ENCODE peak calls at places on chromosomes 6 and 20, in ten cellular contexts. One of them, this sample, is unnamed. For H3K4me1, the result is how much of the 10 kb centered on the place peaks cover.

GRCh38 chr20:46438156-46438750 is 31.8 kb upstream of the ELMO2 start:
- DNase-seq in upper lobe of right lung: no peak
- DNase-seq in tibial artery: no peak
- DNase-seq in mesenchymal stem cell: peak
- DNase-seq in uterus: no peak
- DNase-seq in left lung: no peak
- DNase-seq in endothelial cell of umbilical vein: peak
- DNase-seq in A549: peak
- DNase-seq in osteoblast: peak
- DNase-seq in esophagus squamous epithelium: no peak
- DNase-seq in this sample: peak

GRCh38 chr6:54515013-54515412 is 206.8 kb downstream of the TINAG start:
- DNase-seq in upper lobe of right lung: no peak
- DNase-seq in tibial artery: no peak
- DNase-seq in mesenchymal stem cell: no peak
- DNase-seq in uterus: no peak
- DNase-seq in left lung: no peak
- DNase-seq in endothelial cell of umbilical vein: peak
- DNase-seq in A549: no peak
- DNase-seq in osteoblast: no peak
- DNase-seq in esophagus squamous epithelium: no peak
- DNase-seq in this sample: no peak

GRCh38 chr6:36727491-36728021 is 29.9 kb downstream of the RAB44 start:
- DNase-seq in upper lobe of right lung: no peak
- DNase-seq in tibial artery: no peak
- DNase-seq in mesenchymal stem cell: peak
- DNase-seq in uterus: no peak
- DNase-seq in left lung: no peak
- DNase-seq in endothelial cell of umbilical vein: no peak
- DNase-seq in A549: no peak
- DNase-seq in osteoblast: peak
- DNase-seq in esophagus squamous epithelium: no peak
- DNase-seq in this sample: peak

GRCh38 chr6:105136433-105137350 is 43.1 kb downstream of the POPDC3 start:
- DNase-seq in upper lobe of right lung: peak
- DNase-seq in tibial artery: peak
- DNase-seq in mesenchymal stem cell: peak
- DNase-seq in uterus: peak
- DNase-seq in left lung: peak
- DNase-seq in endothelial cell of umbilical vein: peak
- DNase-seq in A549: peak
- DNase-seq in osteoblast: peak
- DNase-seq in esophagus squamous epithelium: no peak
- DNase-seq in this sample: peak

GRCh38 chr6:31711233-31711632 is 3.9 kb upstream of the LY6G6D start:
- DNase-seq in upper lobe of right lung: no peak
- DNase-seq in tibial artery: no peak
- DNase-seq in mesenchymal stem cell: no peak
- DNase-seq in uterus: no peak
- DNase-seq in left lung: peak
- DNase-seq in endothelial cell of umbilical vein: peak
- DNase-seq in A549: no peak
- DNase-seq in osteoblast: peak
- DNase-seq in esophagus squamous epithelium: no peak
- DNase-seq in this sample: no peak

GRCh38 chr6:43983632-43984031 is 143.6 kb downstream of the MRPL14 start:
- DNase-seq in upper lobe of right lung: no peak
- DNase-seq in tibial artery: peak
- DNase-seq in mesenchymal stem cell: no peak
- DNase-seq in uterus: peak
- DNase-seq in left lung: no peak
- DNase-seq in endothelial cell of umbilical vein: no peak
- DNase-seq in A549: no peak
- DNase-seq in osteoblast: no peak
- DNase-seq in esophagus squamous epithelium: no peak
- DNase-seq in this sample: no peak

GRCh38 chr6:21526974-21527373 is 66.6 kb upstream of the SOX4 start:
- DNase-seq in upper lobe of right lung: no peak
- DNase-seq in tibial artery: no peak
- DNase-seq in mesenchymal stem cell: no peak
- DNase-seq in uterus: no peak
- DNase-seq in left lung: no peak
- DNase-seq in endothelial cell of umbilical vein: no peak
- DNase-seq in A549: no peak
- DNase-seq in osteoblast: no peak
- DNase-seq in esophagus squamous epithelium: no peak
- DNase-seq in this sample: no peak

GRCh38 chr6:85458184-85458583 is 8.3 kb downstream of the NT5E start:
- DNase-seq in upper lobe of right lung: no peak
- DNase-seq in tibial artery: no peak
- DNase-seq in mesenchymal stem cell: no peak
- DNase-seq in uterus: no peak
- DNase-seq in left lung: no peak
- DNase-seq in endothelial cell of umbilical vein: no peak
- DNase-seq in A549: no peak
- DNase-seq in osteoblast: no peak
- DNase-seq in esophagus squamous epithelium: no peak
- DNase-seq in this sample: no peak

GRCh38 chr6:54441687-54442248 is 133.5 kb downstream of the TINAG start:
- DNase-seq in upper lobe of right lung: no peak
- DNase-seq in tibial artery: no peak
- DNase-seq in mesenchymal stem cell: no peak
- DNase-seq in uterus: no peak
- DNase-seq in left lung: no peak
- DNase-seq in endothelial cell of umbilical vein: no peak
- DNase-seq in A549: no peak
- DNase-seq in osteoblast: no peak
- DNase-seq in esophagus squamous epithelium: no peak
- DNase-seq in this sample: no peak

GRCh38 chr6:127297502-127298070 is 30.9 kb downstream of the RNF146 start:
- DNase-seq in upper lobe of right lung: no peak
- DNase-seq in tibial artery: no peak
- DNase-seq in mesenchymal stem cell: no peak
- DNase-seq in uterus: no peak
- DNase-seq in left lung: no peak
- DNase-seq in endothelial cell of umbilical vein: no peak
- DNase-seq in A549: no peak
- DNase-seq in osteoblast: no peak
- DNase-seq in esophagus squamous epithelium: no peak
- DNase-seq in this sample: no peak

GRCh38 chr6:55882731-55883595 is 7.6 kb upstream of the BMP5 start:
- DNase-seq in upper lobe of right lung: no peak
- DNase-seq in tibial artery: no peak
- DNase-seq in mesenchymal stem cell: peak
- DNase-seq in uterus: no peak
- DNase-seq in left lung: no peak
- DNase-seq in endothelial cell of umbilical vein: peak
- DNase-seq in A549: no peak
- DNase-seq in osteoblast: no peak
- DNase-seq in esophagus squamous epithelium: no peak
- DNase-seq in this sample: no peak

GRCh38 chr6:84135291-84135690 is 92.2 kb downstream of the CEP162 start:
- DNase-seq in upper lobe of right lung: no peak
- DNase-seq in tibial artery: no peak
- DNase-seq in mesenchymal stem cell: no peak
- DNase-seq in uterus: no peak
- DNase-seq in left lung: no peak
- DNase-seq in endothelial cell of umbilical vein: no peak
- DNase-seq in A549: no peak
- DNase-seq in osteoblast: no peak
- DNase-seq in esophagus squamous epithelium: no peak
- DNase-seq in this sample: no peak

GRCh38 chr6:50030777-50031562 is 9.2 kb upstream of the DEFB110 start:
- DNase-seq in upper lobe of right lung: no peak
- DNase-seq in tibial artery: no peak
- DNase-seq in mesenchymal stem cell: peak
- DNase-seq in uterus: no peak
- DNase-seq in left lung: no peak
- DNase-seq in endothelial cell of umbilical vein: no peak
- DNase-seq in A549: no peak
- DNase-seq in osteoblast: peak
- DNase-seq in esophagus squamous epithelium: no peak
- DNase-seq in this sample: no peak

GRCh38 chr6:22512716-22513452 is 56.5 kb upstream of the HDGFL1 start:
- DNase-seq in upper lobe of right lung: no peak
- DNase-seq in tibial artery: no peak
- DNase-seq in mesenchymal stem cell: no peak
- DNase-seq in uterus: no peak
- DNase-seq in left lung: no peak
- DNase-seq in endothelial cell of umbilical vein: no peak
- DNase-seq in A549: no peak
- DNase-seq in osteoblast: peak
- DNase-seq in esophagus squamous epithelium: no peak
- DNase-seq in this sample: no peak

GRCh38 chr20:46695888-46696287 is 6.6 kb upstream of the TP53RK start:
- DNase-seq in upper lobe of right lung: no peak
- DNase-seq in tibial artery: no peak
- DNase-seq in mesenchymal stem cell: peak
- DNase-seq in uterus: no peak
- DNase-seq in left lung: no peak
- DNase-seq in endothelial cell of umbilical vein: no peak
- DNase-seq in A549: no peak
- DNase-seq in osteoblast: peak
- DNase-seq in esophagus squamous epithelium: no peak
- DNase-seq in this sample: no peak

GRCh38 chr6:149318581-149319286 is 1.2 kb downstream of the TAB2 start:
- DNase-seq in upper lobe of right lung: no peak
- DNase-seq in tibial artery: no peak
- DNase-seq in mesenchymal stem cell: peak
- DNase-seq in uterus: no peak
- DNase-seq in left lung: no peak
- DNase-seq in endothelial cell of umbilical vein: peak
- DNase-seq in A549: no peak
- DNase-seq in osteoblast: peak
- DNase-seq in esophagus squamous epithelium: no peak
- DNase-seq in this sample: no peak

DNA sequence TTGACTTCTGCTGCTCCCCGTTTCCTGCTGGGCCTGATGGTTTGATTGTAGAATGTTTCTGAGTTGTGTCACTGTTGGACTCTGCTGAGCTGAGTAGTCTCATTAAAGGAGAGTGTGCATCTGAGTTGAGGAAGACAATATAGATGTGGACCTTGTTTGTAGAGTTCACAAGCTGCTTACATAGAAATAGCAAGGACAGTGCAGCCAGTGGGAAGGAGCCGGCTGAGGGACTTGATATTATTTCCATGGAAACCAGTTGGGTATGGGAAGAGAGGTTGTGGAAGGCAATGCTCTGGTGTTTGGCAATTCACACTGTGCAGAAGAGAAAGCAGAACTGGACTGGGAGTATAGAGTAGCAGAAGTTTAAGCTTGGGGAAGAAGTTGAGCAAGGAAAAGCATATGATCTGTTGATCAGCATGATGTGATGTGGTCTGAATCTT is 14.8 kb downstream of the IGF2R start:
- DNase-seq in upper lobe of right lung: no peak
- DNase-seq in tibial artery: no peak
- DNase-seq in mesenchymal stem cell: peak
- DNase-seq in uterus: no peak
- DNase-seq in left lung: no peak
- DNase-seq in endothelial cell of umbilical vein: no peak
- DNase-seq in A549: no peak
- DNase-seq in osteoblast: no peak
- DNase-seq in esophagus squamous epithelium: no peak
- DNase-seq in this sample: no peak
- H3K27ac ChIP-seq in upper lobe of right lung: peak
- H3K27ac ChIP-seq in tibial artery: no peak
- H3K27ac ChIP-seq in mesenchymal stem cell: peak
- H3K27ac ChIP-seq in uterus: no peak
- H3K27ac ChIP-seq in left lung: peak
- H3K27ac ChIP-seq in endothelial cell of umbilical vein: no peak
- H3K27ac ChIP-seq in A549: no peak
- H3K27ac ChIP-seq in osteoblast: peak
- H3K27ac ChIP-seq in esophagus squamous epithelium: peak
- H3K27ac ChIP-seq in this sample: no peak

DNA sequence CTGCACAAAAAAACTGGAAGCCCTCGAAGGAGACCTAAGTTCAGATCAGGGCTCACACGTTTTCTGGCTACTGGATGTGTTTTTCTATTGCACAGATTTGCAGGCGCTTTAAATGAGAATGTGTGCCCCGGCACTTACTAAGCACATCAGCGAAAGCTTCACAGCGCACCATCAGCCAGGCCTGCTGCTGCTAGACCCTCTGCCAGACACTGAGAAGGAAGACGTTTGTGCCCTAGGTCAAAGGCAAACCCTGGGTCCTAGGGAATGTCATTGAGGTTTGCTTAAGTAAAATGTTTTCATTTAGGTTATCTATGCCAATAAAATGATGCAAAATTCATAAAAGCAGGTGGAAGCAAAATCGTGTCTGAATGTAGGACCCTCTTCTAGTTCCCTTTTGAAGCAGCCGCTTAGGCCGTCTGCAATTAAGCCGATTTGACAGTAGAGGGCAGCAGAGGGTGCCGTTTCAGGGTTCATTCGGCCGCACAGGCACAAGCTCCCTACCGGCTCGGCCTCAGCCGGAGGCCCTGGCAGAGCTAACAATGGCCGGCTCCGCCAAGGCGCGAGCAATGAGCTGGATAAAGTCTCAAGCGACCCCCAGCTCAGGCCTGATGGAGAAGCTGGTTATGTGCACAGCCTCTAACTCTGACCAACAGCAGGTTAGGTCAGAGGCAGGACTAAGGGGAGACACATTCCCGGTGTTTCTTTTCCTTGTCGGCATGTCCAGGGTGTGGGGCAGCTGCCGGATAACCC is 107.2 kb upstream of the FOXA2 start:
- DNase-seq in upper lobe of right lung: peak
- DNase-seq in tibial artery: peak
- DNase-seq in mesenchymal stem cell: peak
- DNase-seq in uterus: peak
- DNase-seq in left lung: peak
- DNase-seq in endothelial cell of umbilical vein: peak
- DNase-seq in A549: peak
- DNase-seq in osteoblast: peak
- DNase-seq in esophagus squamous epithelium: no peak
- DNase-seq in this sample: peak
- H3K4me1 ChIP-seq in upper lobe of right lung: under half
- H3K4me1 ChIP-seq in tibial artery: under half
- H3K4me1 ChIP-seq in mesenchymal stem cell: under half
- H3K4me1 ChIP-seq in uterus: under half
- H3K4me1 ChIP-seq in left lung: under half
- H3K4me1 ChIP-seq in endothelial cell of umbilical vein: under half
- H3K4me1 ChIP-seq in A549: under half
- H3K4me1 ChIP-seq in osteoblast: under half
- H3K4me1 ChIP-seq in esophagus squamous epithelium: under half
- H3K4me1 ChIP-seq in this sample: under half

GRCh38 chr6:7267071-7267470 is 45.9 kb downstream of the SSR1 start:
- DNase-seq in upper lobe of right lung: no peak
- DNase-seq in tibial artery: no peak
- DNase-seq in mesenchymal stem cell: no peak
- DNase-seq in uterus: no peak
- DNase-seq in left lung: no peak
- DNase-seq in endothelial cell of umbilical vein: no peak
- DNase-seq in A549: no peak
- DNase-seq in osteoblast: no peak
- DNase-seq in esophagus squamous epithelium: no peak
- DNase-seq in this sample: no peak
- H3K27ac ChIP-seq in upper lobe of right lung: no peak
- H3K27ac ChIP-seq in tibial artery: no peak
- H3K27ac ChIP-seq in mesenchymal stem cell: no peak
- H3K27ac ChIP-seq in uterus: no peak
- H3K27ac ChIP-seq in left lung: no peak
- H3K27ac ChIP-seq in endothelial cell of umbilical vein: no peak
- H3K27ac ChIP-seq in A549: peak
- H3K27ac ChIP-seq in osteoblast: peak
- H3K27ac ChIP-seq in esophagus squamous epithelium: no peak
- H3K27ac ChIP-seq in this sample: no peak

GRCh38 chr6:108581932-108582500 is 21.3 kb downstream of the FOXO3 start:
- DNase-seq in upper lobe of right lung: no peak
- DNase-seq in tibial artery: no peak
- DNase-seq in mesenchymal stem cell: peak
- DNase-seq in uterus: no peak
- DNase-seq in left lung: no peak
- DNase-seq in endothelial cell of umbilical vein: no peak
- DNase-seq in A549: no peak
- DNase-seq in osteoblast: peak
- DNase-seq in esophagus squamous epithelium: no peak
- DNase-seq in this sample: no peak
- H3K4me1 ChIP-seq in upper lobe of right lung: half or more
- H3K4me1 ChIP-seq in tibial artery: half or more
- H3K4me1 ChIP-seq in mesenchymal stem cell: under half
- H3K4me1 ChIP-seq in uterus: under half
- H3K4me1 ChIP-seq in left lung: half or more
- H3K4me1 ChIP-seq in endothelial cell of umbilical vein: under half
- H3K4me1 ChIP-seq in A549: under half
- H3K4me1 ChIP-seq in osteoblast: half or more
- H3K4me1 ChIP-seq in esophagus squamous epithelium: half or more
- H3K4me1 ChIP-seq in this sample: under half

This sample was measured in CD4-positive, CD25-positive, alpha-beta regulatory T cell.